ENCODE peak calls at places on chromosomes 2 and 18, in four cellular contexts. I is NCI-H1694, B is foreskin fibroblast, Z is DMS79 treated with DMSO at 0.1 percent for 48 hours. D is an unnamed sample.

GRCh38 chr18:55869965-55870585 is 282.1 kb upstream of the TCF4 start:
- DNase-seq in I (no peak), Z (no peak), B (peak), D (no peak)

GRCh38 chr2:14750433-14750832 is 117.9 kb downstream of the LRATD1 start:
- DNase-seq in B (no peak), I (no peak), Z (peak), D (no peak)

GRCh38 chr2:152222975-152223638 is 47.5 kb upstream of the STAM2 start:
- DNase-seq in Z (peak), I (peak), B (peak), D (peak)

GRCh38 chr2:138071720-138072719 is 107.7 kb downstream of the HNMT start:
- DNase-seq in Z (peak), B (no peak), I (peak), D (peak)

GRCh38 chr2:27241761-27242613 is 20.9 kb downstream of the SLC30A3 start:
- DNase-seq in I (no peak), B (no peak), Z (no peak), D (no peak)

GRCh38 chr2:233513953-233514655 is 52.5 kb downstream of the USP40 start:
- DNase-seq in B (no peak), Z (no peak), I (no peak), D (no peak)

GRCh38 chr2:149166958-149167810 is 128.7 kb downstream of the LYPD6B start:
- DNase-seq in I (no peak), Z (no peak), B (no peak), D (no peak)

GRCh38 chr2:231514225-231514950 is 15.9 kb downstream of the NMUR1 start:
- DNase-seq in I (peak), Z (peak), B (peak), D (peak)

GRCh38 chr2:150811259-150811912 is 323.9 kb upstream of the RND3 start:
- DNase-seq in B (peak), I (no peak), Z (no peak), D (no peak)

GRCh38 chr2:111946294-111947114 is 48.1 kb downstream of the MERTK start:
- DNase-seq in I (no peak), Z (peak), B (peak), D (peak)

GRCh38 chr2:88127888-88128653 is at the start of gene FABP1:
- DNase-seq in B (no peak), Z (no peak), I (no peak), D (no peak)

GRCh38 chr2:187982668-187983067 is 309.0 kb upstream of the GULP1 start:
- DNase-seq in B (peak), I (no peak), Z (no peak), D (no peak)

GRCh38 chr2:230939691-230940475 is 14.8 kb upstream of the GPR55 start:
- DNase-seq in I (no peak), Z (no peak), B (no peak), D (no peak)

GRCh38 chr18:54647176-54647575 is 56.1 kb downstream of the DYNAP start:
- DNase-seq in B (no peak), I (no peak), Z (no peak), D (no peak)

GRCh38 chr2:46067501-46068292 is 229.5 kb upstream of the EPAS1 start:
- DNase-seq in Z (no peak), B (peak), I (no peak), D (no peak)

GRCh38 chr2:71510196-71510807 is 56.9 kb downstream of the DYSF start:
- DNase-seq in Z (peak), B (peak), I (peak), D (peak)

GRCh38 chr2:171726841-171727460 is 39.7 kb downstream of the DYNC1I2 start:
- DNase-seq in Z (no peak), I (no peak), B (peak), D (no peak)

GRCh38 chr2:142218471-142218870 is 87.7 kb upstream of the LRP1B start:
- DNase-seq in Z (no peak), I (no peak), B (peak), D (no peak)

GRCh38 chr18:12639990-12640880 is 17.7 kb downstream of the SPIRE1 start:
- DNase-seq in I (no peak), B (peak), Z (no peak), D (peak)

GRCh38 chr18:48996901-48997463 is 46.2 kb upstream of the SMAD7 start:
- DNase-seq in I (no peak), Z (no peak), B (peak), D (peak)

GRCh38 chr2:210654091-210654490 is 97.7 kb downstream of the CPS1 start:
- DNase-seq in Z (no peak), I (no peak), B (no peak), D (no peak)

GRCh38 chr2:182240862-182241371 is 185.9 kb downstream of the PDE1A start:
- DNase-seq in Z (no peak), I (no peak), B (no peak), D (peak)

GRCh38 chr2:202237787-202238233 is 587 bp downstream of the SUMO1 start:
- DNase-seq in I (no peak), B (peak), Z (peak), D (peak)